ENCODE peak calls at places on chromosomes 7 and 10, in seven cellular contexts. E is lower lobe of right lung, B is endodermal cell, D is transverse colon, W is prostate gland, P is right atrium auricular region, V is esophagus muscularis mucosa. K is an unnamed sample. For H3K27me3, the result is how much of the 10 kb centered on the place peaks cover.

GRCh38 chr10:88879754-88880286 is at the start of gene STAMBPL1:
- DNase-seq in E (no peak), B (no peak), D (peak), W (peak), P (no peak), V (peak), K (no peak)

GRCh38 chr7:20441346-20441745 is 110.6 kb downstream of the ITGB8 start:
- DNase-seq in E (no peak), B (no peak), D (no peak), W (no peak), P (no peak), V (no peak), K (no peak)

GRCh38 chr10:48478469-48478868 is 126.4 kb downstream of the ARHGAP22 start:
- DNase-seq in E (no peak), B (peak), D (no peak), W (no peak), P (peak), V (no peak), K (no peak)

GRCh38 chr7:2870471-2870941 is 26.4 kb upstream of the GNA12 start:
- DNase-seq in E (peak), B (peak), D (peak), W (no peak), P (peak), V (peak), K (no peak)

GRCh38 chr7:1473864-1474512 is 14.7 kb upstream of the MICALL2 start:
- DNase-seq in E (peak), B (peak), D (peak), W (peak), P (peak), V (peak), K (no peak)

GRCh38 chr10:29862926-29863614 is 196.3 kb downstream of the JCAD start:
- DNase-seq in E (no peak), B (no peak), D (no peak), W (no peak), P (no peak), V (no peak), K (peak)

GRCh38 chr10:103367379-103367781 is 396 bp upstream of the TAF5 start:
- DNase-seq in E (no peak), B (no peak), D (no peak), W (no peak), P (no peak), V (no peak), K (no peak)

GRCh38 chr10:63633677-63634487 is 112.7 kb downstream of the REEP3 start:
- DNase-seq in E (no peak), B (peak), D (no peak), W (peak), P (no peak), V (no peak), K (no peak)

GRCh38 chr10:74542077-74542476 is 284.3 kb upstream of the KAT6B start:
- DNase-seq in E (no peak), B (no peak), D (peak), W (no peak), P (peak), V (no peak), K (peak)

GRCh38 chr10:59536151-59536550 is 173.5 kb downstream of the SLC16A9 start:
- DNase-seq in E (no peak), B (no peak), D (no peak), W (no peak), P (no peak), V (no peak), K (peak)

GRCh38 chr7:86645676-86646276 is 2.1 kb downstream of the GRM3 start:
- DNase-seq in E (no peak), B (no peak), D (no peak), W (no peak), P (no peak), V (no peak), K (no peak)

GRCh38 chr7:23907012-23907411 is 197.0 kb downstream of the STK31 start:
- DNase-seq in E (no peak), B (no peak), D (no peak), W (no peak), P (no peak), V (no peak), K (no peak)

GRCh38 chr10:114143160-114143559 is 30.8 kb downstream of the CCDC186 start:
- DNase-seq in E (no peak), B (no peak), D (no peak), W (no peak), P (no peak), V (no peak), K (no peak)

GRCh38 chr7:139714163-139714901 is 63.5 kb downstream of the HIPK2 start:
- DNase-seq in E (peak), B (peak), D (peak), W (no peak), P (no peak), V (no peak), K (no peak)

GRCh38 chr7:141072548-141073172 is 1.2 kb upstream of the TMEM178B start:
- DNase-seq in E (no peak), B (peak), D (peak), W (peak), P (peak), V (no peak), K (peak)

GRCh38 chr7:130912086-130912909 is 178.3 kb upstream of the KLF14 start:
- DNase-seq in E (no peak), B (no peak), D (no peak), W (no peak), P (peak), V (no peak), K (peak)

GRCh38 chr10:86594535-86594934 is 59.8 kb upstream of the OPN4 start:
- DNase-seq in E (no peak), B (no peak), D (no peak), W (no peak), P (no peak), V (no peak), K (peak)

GRCh38 chr10:111646021-111646420 is 537.5 kb downstream of the GPAM start:
- DNase-seq in E (no peak), B (no peak), D (no peak), W (no peak), P (no peak), V (no peak), K (no peak)

GRCh38 chr10:61272781-61273180 is 180.4 kb downstream of the TMEM26 start:
- DNase-seq in E (no peak), B (no peak), D (no peak), W (no peak), P (no peak), V (no peak), K (no peak)

GRCh38 chr10:112959207-112959838 is 9.3 kb downstream of the TCF7L2 start:
- DNase-seq in E (no peak), B (no peak), D (no peak), W (no peak), P (no peak), V (no peak), K (no peak)

GRCh38 chr10:67612577-67613537 is 83.1 kb downstream of the CTNNA3 start:
- DNase-seq in E (no peak), B (no peak), D (no peak), W (no peak), P (no peak), V (no peak), K (peak)

GRCh38 chr7:87933605-87933952 is 472 bp upstream of the ADAM22 start:
- DNase-seq in E (no peak), B (no peak), D (no peak), W (no peak), P (no peak), V (no peak), K (no peak)

GRCh38 chr7:36661135-36661840 is 63.0 kb downstream of the AOAH start:
- DNase-seq in E (no peak), B (peak), D (peak), W (no peak), P (no peak), V (peak), K (no peak)

GRCh38 chr10:8473205-8473604 is 418.7 kb downstream of the GATA3 start:
- DNase-seq in E (no peak), B (no peak), D (no peak), W (no peak), P (no peak), V (no peak), K (no peak)

GRCh38 chr10:99560277-99561126 is 27.8 kb downstream of the NKX2-3 start:
- DNase-seq in E (no peak), B (peak), D (peak), W (peak), P (peak), V (no peak), K (no peak)

DNA sequence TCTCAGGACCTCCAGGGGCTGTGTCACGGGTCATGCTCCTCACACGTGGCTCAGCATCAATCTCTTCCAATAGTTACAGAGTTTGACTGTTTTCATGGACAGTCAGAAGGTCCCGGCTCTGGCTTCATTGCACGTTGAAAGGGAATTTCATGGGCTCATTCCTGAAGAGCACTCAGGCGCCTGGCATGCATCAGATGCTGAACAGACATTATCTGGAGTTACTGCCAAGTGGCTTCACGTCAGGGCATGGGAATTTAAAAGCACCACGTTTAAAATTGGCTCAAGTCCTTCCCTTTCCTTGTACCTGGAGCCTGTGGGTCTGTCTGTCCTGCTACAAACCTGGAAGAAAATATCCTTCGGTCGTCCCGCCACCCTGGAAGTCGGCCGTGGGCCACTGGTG is 50.4 kb downstream of the CFAP46 start:
- DNase-seq in E (no peak), B (no peak), D (no peak), W (no peak), P (no peak), V (no peak), K (no peak)
- H3K4me3 ChIP-seq in E (no peak), B (no peak), D (no peak), W (no peak), P (no peak), V (no peak), K (no peak)

GRCh38 chr7:40483630-40484029 is 348.8 kb downstream of the SUGCT start:
- DNase-seq in E (no peak), B (no peak), D (no peak), W (no peak), P (no peak), V (no peak), K (no peak)
- TF ChIP-seq CTCF in E (no peak), B (peak), D (no peak), W (no peak), P (no peak), V (no peak), K (peak)

DNA sequence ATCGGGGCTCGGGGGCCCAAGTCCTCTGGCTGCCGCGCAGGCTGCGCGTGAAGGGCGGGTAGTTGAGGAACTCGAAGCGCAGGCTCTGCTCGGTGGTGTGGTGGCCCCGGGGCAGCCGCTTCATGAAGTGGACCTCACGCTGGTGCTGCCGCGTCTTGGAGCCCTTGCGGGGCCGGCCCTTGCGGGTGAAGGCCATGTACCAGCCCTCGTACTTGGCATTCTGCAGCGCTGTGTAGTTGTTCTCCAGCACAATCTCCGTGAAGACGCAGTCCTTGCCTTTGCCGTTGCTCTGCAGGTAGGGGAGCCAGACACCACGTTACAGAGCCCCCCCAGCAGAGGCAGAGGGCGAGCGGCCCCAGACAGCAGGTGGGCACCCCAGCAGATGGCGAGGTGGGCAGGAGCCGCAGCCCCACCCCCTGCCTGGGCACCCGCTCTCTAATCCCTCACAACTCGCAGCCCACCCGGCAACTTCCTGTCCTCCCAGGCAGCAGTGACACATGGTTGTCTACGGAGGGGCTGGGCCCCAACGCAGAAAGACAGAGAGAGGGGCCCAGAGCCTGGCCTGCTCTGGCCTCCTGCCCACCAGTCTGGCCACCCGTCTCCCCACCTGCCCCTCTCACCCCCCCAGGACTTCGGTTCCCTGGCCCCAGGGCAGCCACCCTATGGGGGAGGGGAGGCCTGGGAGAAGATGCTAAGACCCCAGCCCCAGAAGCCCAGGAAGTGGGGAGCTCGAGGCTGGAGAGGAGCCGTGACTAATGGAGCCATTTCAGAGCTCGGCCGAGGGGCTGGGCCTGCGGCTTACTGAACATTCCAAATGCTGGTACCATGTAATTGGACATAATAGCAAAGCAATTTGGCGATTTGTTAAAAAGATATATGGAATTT is 5.3 kb downstream of the FGF8 start:
- DNase-seq in E (no peak), B (no peak), D (no peak), W (no peak), P (no peak), V (no peak), K (no peak)
- H3K27me3 ChIP-seq in E (half or more), B (under half), D (half or more), W (under half), P (under half), V (under half), K (half or more)

GRCh38 chr10:31905586-31905985 is 23.0 kb downstream of the ARHGAP12 start:
- DNase-seq in E (no peak), B (no peak), D (no peak), W (no peak), P (no peak), V (no peak), K (no peak)

GRCh38 chr10:31912289-31912688 is 16.3 kb downstream of the ARHGAP12 start:
- DNase-seq in E (no peak), B (no peak), D (no peak), W (no peak), P (no peak), V (no peak), K (no peak)

GRCh38 chr10:31910016-31910415 is 18.6 kb downstream of the ARHGAP12 start:
- DNase-seq in E (no peak), B (no peak), D (no peak), W (no peak), P (no peak), V (no peak), K (no peak)

GRCh38 chr10:31906039-31906438 is 22.6 kb downstream of the ARHGAP12 start:
- DNase-seq in E (no peak), B (no peak), D (no peak), W (no peak), P (no peak), V (no peak), K (no peak)

DNA sequence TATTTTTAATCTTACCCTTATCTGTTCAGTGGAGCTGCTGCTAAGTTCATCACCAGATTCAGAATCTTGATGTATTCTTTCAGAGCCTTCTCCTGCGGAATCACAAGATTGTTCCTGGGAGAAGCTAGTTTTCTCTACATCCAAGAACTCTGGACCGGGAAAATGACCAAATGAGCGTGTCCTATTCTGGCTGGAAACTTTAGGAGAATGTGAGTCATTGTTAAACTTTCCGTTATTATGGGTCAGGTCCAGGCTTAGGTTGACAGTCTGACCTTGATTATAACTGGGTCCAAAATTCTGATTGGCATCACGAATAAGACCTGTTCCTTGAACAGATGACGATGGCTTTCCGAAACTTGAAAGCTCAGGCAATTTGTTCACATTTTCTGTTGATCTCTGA is 20.5 kb downstream of the ARHGAP12 start:
- DNase-seq in E (no peak), B (no peak), D (no peak), W (no peak), P (no peak), V (no peak), K (no peak)
- H3K4me3 ChIP-seq in E (no peak), B (no peak), D (no peak), W (no peak), P (no peak), V (no peak), K (no peak)

K was measured in BJ.